ENCODE peak calls at places on chromosomes 6 and 20, in five cellular contexts. One of them, this sample, is unnamed.

GRCh38 chr6:22880686-22881433 is 311.5 kb downstream of the HDGFL1 start:
- DNase-seq in esophagus muscularis mucosa: no peak
- DNase-seq in A549: peak
- DNase-seq in endodermal cell: no peak
- DNase-seq in pancreas: no peak
- DNase-seq in this sample: no peak

GRCh38 chr6:166778776-166779175 is 151.7 kb upstream of the RPS6KA2 start:
- DNase-seq in pancreas: no peak
- DNase-seq in esophagus muscularis mucosa: no peak
- DNase-seq in A549: no peak
- DNase-seq in endodermal cell: no peak
- DNase-seq in this sample: no peak

GRCh38 chr6:43968110-43968965 is 158.9 kb downstream of the MRPL14 start:
- DNase-seq in esophagus muscularis mucosa: no peak
- DNase-seq in A549: no peak
- DNase-seq in pancreas: no peak
- DNase-seq in endodermal cell: peak
- DNase-seq in this sample: peak

GRCh38 chr6:114144887-114145851 is 174.2 kb upstream of the HDAC2 start:
- DNase-seq in A549: no peak
- DNase-seq in esophagus muscularis mucosa: no peak
- DNase-seq in endodermal cell: peak
- DNase-seq in pancreas: no peak
- DNase-seq in this sample: no peak

GRCh38 chr20:36336204-36336603 is 30.1 kb downstream of the DLGAP4 start:
- DNase-seq in esophagus muscularis mucosa: no peak
- DNase-seq in A549: no peak
- DNase-seq in pancreas: no peak
- DNase-seq in endodermal cell: no peak
- DNase-seq in this sample: no peak

GRCh38 chr6:139597781-139598368 is 223.4 kb upstream of the CITED2 start:
- DNase-seq in A549: peak
- DNase-seq in pancreas: peak
- DNase-seq in endodermal cell: peak
- DNase-seq in esophagus muscularis mucosa: no peak
- DNase-seq in this sample: no peak

GRCh38 chr20:12241065-12241464 is 323.4 kb downstream of the BTBD3 start:
- DNase-seq in endodermal cell: no peak
- DNase-seq in pancreas: no peak
- DNase-seq in esophagus muscularis mucosa: no peak
- DNase-seq in A549: no peak
- DNase-seq in this sample: no peak

GRCh38 chr6:157442296-157442695 is 61.3 kb downstream of the ZDHHC14 start:
- DNase-seq in esophagus muscularis mucosa: no peak
- DNase-seq in pancreas: no peak
- DNase-seq in endodermal cell: no peak
- DNase-seq in A549: no peak
- DNase-seq in this sample: no peak

GRCh38 chr20:52103911-52104545 is 87.6 kb downstream of the ZFP64 start:
- DNase-seq in A549: no peak
- DNase-seq in esophagus muscularis mucosa: no peak
- DNase-seq in pancreas: no peak
- DNase-seq in endodermal cell: peak
- DNase-seq in this sample: no peak

GRCh38 chr6:148602136-148602535 is 144.7 kb upstream of the UST start:
- DNase-seq in A549: no peak
- DNase-seq in endodermal cell: no peak
- DNase-seq in esophagus muscularis mucosa: no peak
- DNase-seq in pancreas: no peak
- DNase-seq in this sample: no peak

GRCh38 chr6:43773050-43773956 is 3.3 kb downstream of the VEGFA start:
- DNase-seq in pancreas: peak
- DNase-seq in endodermal cell: peak
- DNase-seq in esophagus muscularis mucosa: no peak
- DNase-seq in A549: peak
- DNase-seq in this sample: peak

GRCh38 chr6:92989656-92990055 is 429.7 kb downstream of the EPHA7 start:
- DNase-seq in pancreas: no peak
- DNase-seq in esophagus muscularis mucosa: no peak
- DNase-seq in endodermal cell: no peak
- DNase-seq in A549: no peak
- DNase-seq in this sample: no peak

GRCh38 chr20:13220194-13220856 is 749 bp upstream of the ISM1 start:
- DNase-seq in endodermal cell: peak
- DNase-seq in esophagus muscularis mucosa: no peak
- DNase-seq in pancreas: peak
- DNase-seq in A549: peak
- DNase-seq in this sample: peak

GRCh38 chr6:95133578-95133977 is 443.8 kb upstream of the MANEA start:
- DNase-seq in pancreas: no peak
- DNase-seq in A549: no peak
- DNase-seq in esophagus muscularis mucosa: no peak
- DNase-seq in endodermal cell: no peak
- DNase-seq in this sample: peak

GRCh38 chr6:101543796-101544195 is 150.3 kb downstream of the GRIK2 start:
- DNase-seq in A549: no peak
- DNase-seq in pancreas: no peak
- DNase-seq in endodermal cell: no peak
- DNase-seq in esophagus muscularis mucosa: no peak
- DNase-seq in this sample: no peak

GRCh38 chr20:57680131-57680716 is 29.6 kb downstream of the PMEPA1 start:
- DNase-seq in esophagus muscularis mucosa: no peak
- DNase-seq in pancreas: no peak
- DNase-seq in A549: no peak
- DNase-seq in endodermal cell: no peak
- DNase-seq in this sample: no peak

GRCh38 chr20:2172305-2173175 is 70.9 kb downstream of the STK35 start:
- DNase-seq in pancreas: peak
- DNase-seq in endodermal cell: peak
- DNase-seq in esophagus muscularis mucosa: peak
- DNase-seq in A549: peak
- DNase-seq in this sample: peak

GRCh38 chr6:31121131-31121790 is 1.0 kb upstream of the CDSN start:
- DNase-seq in pancreas: no peak
- DNase-seq in A549: no peak
- DNase-seq in esophagus muscularis mucosa: no peak
- DNase-seq in endodermal cell: no peak
- DNase-seq in this sample: peak

GRCh38 chr6:158043586-158044524 is 62.2 kb downstream of the SYNJ2 start:
- DNase-seq in pancreas: peak
- DNase-seq in A549: no peak
- DNase-seq in endodermal cell: no peak
- DNase-seq in esophagus muscularis mucosa: no peak
- DNase-seq in this sample: no peak

GRCh38 chr20:26209171-26209941 is 512.7 kb upstream of the ZNF337 start:
- DNase-seq in A549: no peak
- DNase-seq in pancreas: peak
- DNase-seq in endodermal cell: peak
- DNase-seq in esophagus muscularis mucosa: no peak
- DNase-seq in this sample: peak

GRCh38 chr6:146543211-146543939 is at the start of gene RAB32:
- DNase-seq in pancreas: peak
- DNase-seq in A549: peak
- DNase-seq in esophagus muscularis mucosa: peak
- DNase-seq in endodermal cell: peak
- DNase-seq in this sample: no peak

GRCh38 chr20:17822039-17822438 is 122.3 kb downstream of the BANF2 start:
- DNase-seq in pancreas: no peak
- DNase-seq in A549: no peak
- DNase-seq in esophagus muscularis mucosa: no peak
- DNase-seq in endodermal cell: no peak
- DNase-seq in this sample: no peak

GRCh38 chr6:101195581-101195980 is 197.9 kb upstream of the GRIK2 start:
- DNase-seq in pancreas: no peak
- DNase-seq in esophagus muscularis mucosa: no peak
- DNase-seq in A549: no peak
- DNase-seq in endodermal cell: no peak
- DNase-seq in this sample: no peak

DNA sequence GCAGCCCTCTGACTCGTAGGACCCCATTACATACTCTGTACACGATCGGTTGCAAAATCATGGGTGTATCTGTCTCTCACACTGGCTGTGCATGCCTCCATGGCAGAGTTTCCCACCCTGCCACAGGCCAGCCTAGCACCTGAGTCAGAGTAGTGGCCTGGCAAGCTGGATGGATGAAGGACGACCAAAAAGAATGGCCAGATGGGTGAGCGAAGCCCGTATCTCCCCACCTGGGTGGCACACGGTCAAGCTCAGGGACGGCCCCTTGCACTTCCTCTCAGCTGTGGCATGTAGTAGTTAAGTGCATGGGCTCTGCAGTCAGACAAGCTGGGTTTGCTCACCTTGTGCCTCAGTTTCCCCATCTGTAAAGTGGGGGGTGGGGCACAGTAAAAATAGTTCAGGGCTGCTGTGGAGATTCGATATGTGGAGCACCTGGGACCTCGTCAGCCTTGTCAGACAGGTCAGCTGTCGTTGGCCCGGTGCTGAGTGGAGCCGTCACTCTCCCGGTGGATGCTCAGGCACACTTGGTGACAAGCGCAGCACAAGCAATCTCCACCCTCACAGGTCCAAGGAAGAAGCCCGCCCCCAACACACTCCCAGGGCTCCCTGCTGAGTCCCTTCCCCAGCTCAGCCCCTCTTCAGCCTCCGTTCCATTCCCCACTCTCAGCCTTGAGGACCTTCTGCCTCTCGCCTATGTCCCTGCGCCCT is 12.6 kb downstream of the CPNE5 start:
- DNase-seq in esophagus muscularis mucosa: no peak
- DNase-seq in pancreas: no peak
- DNase-seq in endodermal cell: no peak
- DNase-seq in A549: no peak
- DNase-seq in this sample: no peak
- H3K4me3 ChIP-seq in esophagus muscularis mucosa: no peak
- H3K4me3 ChIP-seq in pancreas: no peak
- H3K4me3 ChIP-seq in endodermal cell: no peak
- H3K4me3 ChIP-seq in A549: no peak
- H3K4me3 ChIP-seq in this sample: no peak

DNA sequence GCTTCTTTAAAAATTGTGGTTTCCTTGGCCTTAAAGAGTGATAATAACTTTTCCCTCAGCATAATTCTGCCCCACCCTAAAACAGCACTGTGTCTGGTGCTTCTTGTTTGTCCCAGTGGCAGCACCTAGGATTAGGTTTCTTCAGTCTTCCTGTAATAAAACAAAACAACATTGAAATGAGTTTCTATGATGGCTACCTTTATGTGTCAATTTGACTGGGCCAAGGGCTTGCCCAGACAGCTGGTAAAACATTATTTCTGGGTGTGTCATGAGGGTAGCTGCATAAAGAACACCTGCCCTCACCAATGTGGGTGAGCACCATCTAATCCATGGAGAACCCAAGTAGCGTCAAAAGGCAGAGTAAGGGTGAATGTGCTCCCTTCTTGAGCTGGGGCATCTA is 117.8 kb downstream of the QRSL1 start:
- DNase-seq in pancreas: no peak
- DNase-seq in esophagus muscularis mucosa: no peak
- DNase-seq in endodermal cell: no peak
- DNase-seq in A549: no peak
- DNase-seq in this sample: no peak
- H3K27ac ChIP-seq in pancreas: peak
- H3K27ac ChIP-seq in esophagus muscularis mucosa: no peak
- H3K27ac ChIP-seq in endodermal cell: no peak
- H3K27ac ChIP-seq in A549: peak
- H3K27ac ChIP-seq in this sample: no peak

DNA sequence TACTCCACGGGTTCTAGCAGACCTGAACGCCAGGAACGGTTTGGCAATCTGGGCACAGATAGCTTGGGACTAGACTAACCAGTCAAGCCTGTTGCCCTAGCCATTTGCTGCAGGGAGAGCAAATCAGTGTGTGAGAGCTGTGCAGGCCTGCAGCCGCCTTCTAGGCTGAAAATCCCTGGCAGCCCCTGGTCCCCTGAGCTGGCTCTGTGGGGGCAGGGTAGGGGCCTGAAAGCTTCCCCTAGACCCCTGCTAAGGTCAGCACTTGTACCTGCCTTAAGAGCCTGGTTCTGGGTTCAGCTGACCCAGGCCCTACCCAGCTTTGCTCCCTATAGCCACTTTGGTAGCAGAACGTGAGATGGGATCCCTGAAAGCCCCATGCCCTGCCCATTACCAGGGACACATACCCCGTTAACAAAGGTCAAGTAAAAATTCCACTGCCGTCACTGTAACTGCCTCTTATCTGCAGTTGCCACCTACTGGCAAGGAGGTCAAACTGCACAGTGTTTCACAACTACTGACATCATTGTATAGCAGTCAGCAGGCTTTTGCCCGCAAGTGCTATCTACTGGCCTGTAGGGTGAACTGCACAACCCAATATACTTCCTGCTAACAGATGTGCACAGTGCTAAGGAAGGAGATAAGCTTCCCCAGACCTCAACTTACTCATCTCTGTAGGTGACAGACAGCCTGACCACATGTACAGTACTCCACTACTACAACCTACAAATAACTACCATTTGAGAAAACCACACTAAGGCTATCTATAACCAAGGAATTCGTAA is 95.1 kb upstream of the OLIG3 start:
- DNase-seq in esophagus muscularis mucosa: peak
- DNase-seq in endodermal cell: peak
- DNase-seq in pancreas: no peak
- DNase-seq in A549: peak
- DNase-seq in this sample: peak
- TF ChIP-seq CTCF in esophagus muscularis mucosa: peak
- TF ChIP-seq CTCF in endodermal cell: peak
- TF ChIP-seq CTCF in pancreas: no peak
- TF ChIP-seq CTCF in A549: peak
- TF ChIP-seq CTCF in this sample: peak

GRCh38 chr6:1832844-1833787 is 223.4 kb downstream of the FOXC1 start:
- DNase-seq in A549: no peak
- DNase-seq in pancreas: peak
- DNase-seq in esophagus muscularis mucosa: no peak
- DNase-seq in endodermal cell: no peak
- DNase-seq in this sample: no peak
- H3K4me3 ChIP-seq in A549: no peak
- H3K4me3 ChIP-seq in pancreas: no peak
- H3K4me3 ChIP-seq in esophagus muscularis mucosa: peak
- H3K4me3 ChIP-seq in endodermal cell: no peak
- H3K4me3 ChIP-seq in this sample: no peak